ENCODE peak calls at places on chromosomes 16 and 17, in nine cellular contexts. One of them, this sample, is unnamed.

GRCh38 chr16:19167710-19168172 is 299 bp upstream of the SYT17 start:
- DNase-seq in substantia nigra: peak
- DNase-seq in stimulated activated CD4-positive, alpha-beta T cell treated with anti-CD3 and anti-CD28 coated beads, Interleukin-2, amount 100 ng/mL, for 48 hours: peak
- DNase-seq in pons: peak
- DNase-seq in CD4-positive, CD25-positive, alpha-beta regulatory T cell: no peak
- DNase-seq in progenitor cell of endocrine pancreas: peak
- DNase-seq in G401: no peak
- DNase-seq in T-helper 2 cell: peak
- DNase-seq in T-helper 1 cell: no peak
- DNase-seq in this sample: peak

GRCh38 chr17:9644910-9645751 is at the start of gene USP43:
- DNase-seq in substantia nigra: no peak
- DNase-seq in stimulated activated CD4-positive, alpha-beta T cell treated with anti-CD3 and anti-CD28 coated beads, Interleukin-2, amount 100 ng/mL, for 48 hours: no peak
- DNase-seq in pons: no peak
- DNase-seq in CD4-positive, CD25-positive, alpha-beta regulatory T cell: no peak
- DNase-seq in progenitor cell of endocrine pancreas: peak
- DNase-seq in G401: peak
- DNase-seq in T-helper 2 cell: no peak
- DNase-seq in T-helper 1 cell: no peak
- DNase-seq in this sample: peak

GRCh38 chr16:31333686-31334649 is 21.0 kb upstream of the ITGAX start:
- DNase-seq in substantia nigra: no peak
- DNase-seq in stimulated activated CD4-positive, alpha-beta T cell treated with anti-CD3 and anti-CD28 coated beads, Interleukin-2, amount 100 ng/mL, for 48 hours: no peak
- DNase-seq in pons: no peak
- DNase-seq in CD4-positive, CD25-positive, alpha-beta regulatory T cell: no peak
- DNase-seq in progenitor cell of endocrine pancreas: no peak
- DNase-seq in G401: peak
- DNase-seq in T-helper 2 cell: no peak
- DNase-seq in T-helper 1 cell: no peak
- DNase-seq in this sample: no peak

GRCh38 chr16:1152123-1152638 is 725 bp upstream of the CACNA1H start:
- DNase-seq in substantia nigra: no peak
- DNase-seq in stimulated activated CD4-positive, alpha-beta T cell treated with anti-CD3 and anti-CD28 coated beads, Interleukin-2, amount 100 ng/mL, for 48 hours: peak
- DNase-seq in pons: no peak
- DNase-seq in CD4-positive, CD25-positive, alpha-beta regulatory T cell: peak
- DNase-seq in progenitor cell of endocrine pancreas: no peak
- DNase-seq in G401: no peak
- DNase-seq in T-helper 2 cell: peak
- DNase-seq in T-helper 1 cell: peak
- DNase-seq in this sample: peak

GRCh38 chr17:73201215-73202069 is 8.6 kb downstream of the COG1 start:
- DNase-seq in substantia nigra: no peak
- DNase-seq in stimulated activated CD4-positive, alpha-beta T cell treated with anti-CD3 and anti-CD28 coated beads, Interleukin-2, amount 100 ng/mL, for 48 hours: no peak
- DNase-seq in pons: no peak
- DNase-seq in CD4-positive, CD25-positive, alpha-beta regulatory T cell: no peak
- DNase-seq in progenitor cell of endocrine pancreas: no peak
- DNase-seq in G401: no peak
- DNase-seq in T-helper 2 cell: no peak
- DNase-seq in T-helper 1 cell: no peak
- DNase-seq in this sample: no peak

GRCh38 chr16:81808933-81809480 is 29.9 kb downstream of the PLCG2 start:
- DNase-seq in substantia nigra: no peak
- DNase-seq in stimulated activated CD4-positive, alpha-beta T cell treated with anti-CD3 and anti-CD28 coated beads, Interleukin-2, amount 100 ng/mL, for 48 hours: no peak
- DNase-seq in pons: no peak
- DNase-seq in CD4-positive, CD25-positive, alpha-beta regulatory T cell: no peak
- DNase-seq in progenitor cell of endocrine pancreas: no peak
- DNase-seq in G401: no peak
- DNase-seq in T-helper 2 cell: no peak
- DNase-seq in T-helper 1 cell: no peak
- DNase-seq in this sample: no peak

GRCh38 chr17:73492802-73493139 is 151.5 kb downstream of the SDK2 start:
- DNase-seq in substantia nigra: no peak
- DNase-seq in stimulated activated CD4-positive, alpha-beta T cell treated with anti-CD3 and anti-CD28 coated beads, Interleukin-2, amount 100 ng/mL, for 48 hours: no peak
- DNase-seq in pons: no peak
- DNase-seq in CD4-positive, CD25-positive, alpha-beta regulatory T cell: no peak
- DNase-seq in progenitor cell of endocrine pancreas: no peak
- DNase-seq in G401: no peak
- DNase-seq in T-helper 2 cell: no peak
- DNase-seq in T-helper 1 cell: no peak
- DNase-seq in this sample: no peak

GRCh38 chr17:28524476-28525415 is 18.6 kb downstream of the FOXN1 start:
- DNase-seq in substantia nigra: no peak
- DNase-seq in stimulated activated CD4-positive, alpha-beta T cell treated with anti-CD3 and anti-CD28 coated beads, Interleukin-2, amount 100 ng/mL, for 48 hours: no peak
- DNase-seq in pons: no peak
- DNase-seq in CD4-positive, CD25-positive, alpha-beta regulatory T cell: no peak
- DNase-seq in progenitor cell of endocrine pancreas: no peak
- DNase-seq in G401: no peak
- DNase-seq in T-helper 2 cell: no peak
- DNase-seq in T-helper 1 cell: no peak
- DNase-seq in this sample: no peak

GRCh38 chr17:57424777-57425188 is 168.5 kb downstream of the MSI2 start:
- DNase-seq in substantia nigra: no peak
- DNase-seq in stimulated activated CD4-positive, alpha-beta T cell treated with anti-CD3 and anti-CD28 coated beads, Interleukin-2, amount 100 ng/mL, for 48 hours: no peak
- DNase-seq in pons: no peak
- DNase-seq in CD4-positive, CD25-positive, alpha-beta regulatory T cell: no peak
- DNase-seq in progenitor cell of endocrine pancreas: no peak
- DNase-seq in G401: no peak
- DNase-seq in T-helper 2 cell: no peak
- DNase-seq in T-helper 1 cell: no peak
- DNase-seq in this sample: no peak

GRCh38 chr17:45277992-45278391 is 16.1 kb upstream of the SPATA32 start:
- DNase-seq in substantia nigra: no peak
- DNase-seq in stimulated activated CD4-positive, alpha-beta T cell treated with anti-CD3 and anti-CD28 coated beads, Interleukin-2, amount 100 ng/mL, for 48 hours: no peak
- DNase-seq in pons: peak
- DNase-seq in CD4-positive, CD25-positive, alpha-beta regulatory T cell: no peak
- DNase-seq in progenitor cell of endocrine pancreas: no peak
- DNase-seq in G401: no peak
- DNase-seq in T-helper 2 cell: no peak
- DNase-seq in T-helper 1 cell: no peak
- DNase-seq in this sample: no peak

GRCh38 chr16:80277182-80277581 is 263.6 kb upstream of the DYNLRB2 start:
- DNase-seq in substantia nigra: no peak
- DNase-seq in stimulated activated CD4-positive, alpha-beta T cell treated with anti-CD3 and anti-CD28 coated beads, Interleukin-2, amount 100 ng/mL, for 48 hours: no peak
- DNase-seq in pons: no peak
- DNase-seq in CD4-positive, CD25-positive, alpha-beta regulatory T cell: no peak
- DNase-seq in progenitor cell of endocrine pancreas: no peak
- DNase-seq in G401: no peak
- DNase-seq in T-helper 2 cell: no peak
- DNase-seq in T-helper 1 cell: no peak
- DNase-seq in this sample: no peak

GRCh38 chr17:41121742-41122141 is 2.2 kb downstream of the KRTAP4-12 start:
- DNase-seq in substantia nigra: no peak
- DNase-seq in stimulated activated CD4-positive, alpha-beta T cell treated with anti-CD3 and anti-CD28 coated beads, Interleukin-2, amount 100 ng/mL, for 48 hours: no peak
- DNase-seq in pons: no peak
- DNase-seq in CD4-positive, CD25-positive, alpha-beta regulatory T cell: no peak
- DNase-seq in progenitor cell of endocrine pancreas: no peak
- DNase-seq in G401: no peak
- DNase-seq in T-helper 2 cell: no peak
- DNase-seq in T-helper 1 cell: no peak
- DNase-seq in this sample: no peak

GRCh38 chr16:72198021-72198420 is 26.1 kb upstream of the PMFBP1 start:
- DNase-seq in substantia nigra: peak
- DNase-seq in stimulated activated CD4-positive, alpha-beta T cell treated with anti-CD3 and anti-CD28 coated beads, Interleukin-2, amount 100 ng/mL, for 48 hours: no peak
- DNase-seq in pons: peak
- DNase-seq in CD4-positive, CD25-positive, alpha-beta regulatory T cell: no peak
- DNase-seq in progenitor cell of endocrine pancreas: no peak
- DNase-seq in G401: peak
- DNase-seq in T-helper 2 cell: no peak
- DNase-seq in T-helper 1 cell: no peak
- DNase-seq in this sample: no peak

GRCh38 chr17:8957721-8958120 is 7.8 kb downstream of the PIK3R5 start:
- DNase-seq in substantia nigra: no peak
- DNase-seq in stimulated activated CD4-positive, alpha-beta T cell treated with anti-CD3 and anti-CD28 coated beads, Interleukin-2, amount 100 ng/mL, for 48 hours: no peak
- DNase-seq in pons: no peak
- DNase-seq in CD4-positive, CD25-positive, alpha-beta regulatory T cell: no peak
- DNase-seq in progenitor cell of endocrine pancreas: no peak
- DNase-seq in G401: no peak
- DNase-seq in T-helper 2 cell: no peak
- DNase-seq in T-helper 1 cell: no peak
- DNase-seq in this sample: no peak

GRCh38 chr17:48487221-48487620 is 43.6 kb downstream of the HOXB1 start:
- DNase-seq in substantia nigra: no peak
- DNase-seq in stimulated activated CD4-positive, alpha-beta T cell treated with anti-CD3 and anti-CD28 coated beads, Interleukin-2, amount 100 ng/mL, for 48 hours: no peak
- DNase-seq in pons: no peak
- DNase-seq in CD4-positive, CD25-positive, alpha-beta regulatory T cell: no peak
- DNase-seq in progenitor cell of endocrine pancreas: no peak
- DNase-seq in G401: no peak
- DNase-seq in T-helper 2 cell: no peak
- DNase-seq in T-helper 1 cell: no peak
- DNase-seq in this sample: no peak

GRCh38 chr16:3618782-3619166 is 7.4 kb upstream of the SLX4 start:
- DNase-seq in substantia nigra: no peak
- DNase-seq in stimulated activated CD4-positive, alpha-beta T cell treated with anti-CD3 and anti-CD28 coated beads, Interleukin-2, amount 100 ng/mL, for 48 hours: no peak
- DNase-seq in pons: no peak
- DNase-seq in CD4-positive, CD25-positive, alpha-beta regulatory T cell: no peak
- DNase-seq in progenitor cell of endocrine pancreas: no peak
- DNase-seq in G401: no peak
- DNase-seq in T-helper 2 cell: no peak
- DNase-seq in T-helper 1 cell: no peak
- DNase-seq in this sample: no peak

GRCh38 chr17:82228842-82229685 is at the start of gene SLC16A3:
- DNase-seq in substantia nigra: peak
- DNase-seq in stimulated activated CD4-positive, alpha-beta T cell treated with anti-CD3 and anti-CD28 coated beads, Interleukin-2, amount 100 ng/mL, for 48 hours: peak
- DNase-seq in pons: no peak
- DNase-seq in CD4-positive, CD25-positive, alpha-beta regulatory T cell: peak
- DNase-seq in progenitor cell of endocrine pancreas: no peak
- DNase-seq in G401: no peak
- DNase-seq in T-helper 2 cell: no peak
- DNase-seq in T-helper 1 cell: peak
- DNase-seq in this sample: no peak

GRCh38 chr16:58732545-58733247 is 1.4 kb downstream of the GOT2 start:
- DNase-seq in substantia nigra: no peak
- DNase-seq in stimulated activated CD4-positive, alpha-beta T cell treated with anti-CD3 and anti-CD28 coated beads, Interleukin-2, amount 100 ng/mL, for 48 hours: no peak
- DNase-seq in pons: peak
- DNase-seq in CD4-positive, CD25-positive, alpha-beta regulatory T cell: no peak
- DNase-seq in progenitor cell of endocrine pancreas: no peak
- DNase-seq in G401: peak
- DNase-seq in T-helper 2 cell: no peak
- DNase-seq in T-helper 1 cell: no peak
- DNase-seq in this sample: no peak

GRCh38 chr17:82698974-82699442 is 510 bp upstream of the RAB40B start:
- DNase-seq in substantia nigra: no peak
- DNase-seq in stimulated activated CD4-positive, alpha-beta T cell treated with anti-CD3 and anti-CD28 coated beads, Interleukin-2, amount 100 ng/mL, for 48 hours: no peak
- DNase-seq in pons: no peak
- DNase-seq in CD4-positive, CD25-positive, alpha-beta regulatory T cell: no peak
- DNase-seq in progenitor cell of endocrine pancreas: no peak
- DNase-seq in G401: no peak
- DNase-seq in T-helper 2 cell: no peak
- DNase-seq in T-helper 1 cell: no peak
- DNase-seq in this sample: peak

GRCh38 chr17:13784466-13784865 is 182.7 kb upstream of the HS3ST3A1 start:
- DNase-seq in substantia nigra: no peak
- DNase-seq in stimulated activated CD4-positive, alpha-beta T cell treated with anti-CD3 and anti-CD28 coated beads, Interleukin-2, amount 100 ng/mL, for 48 hours: no peak
- DNase-seq in pons: no peak
- DNase-seq in CD4-positive, CD25-positive, alpha-beta regulatory T cell: no peak
- DNase-seq in progenitor cell of endocrine pancreas: no peak
- DNase-seq in G401: no peak
- DNase-seq in T-helper 2 cell: no peak
- DNase-seq in T-helper 1 cell: no peak
- DNase-seq in this sample: no peak

GRCh38 chr17:9090641-9091096 is 69.4 kb downstream of the NTN1 start:
- DNase-seq in substantia nigra: peak
- DNase-seq in stimulated activated CD4-positive, alpha-beta T cell treated with anti-CD3 and anti-CD28 coated beads, Interleukin-2, amount 100 ng/mL, for 48 hours: no peak
- DNase-seq in pons: peak
- DNase-seq in CD4-positive, CD25-positive, alpha-beta regulatory T cell: no peak
- DNase-seq in progenitor cell of endocrine pancreas: no peak
- DNase-seq in G401: peak
- DNase-seq in T-helper 2 cell: no peak
- DNase-seq in T-helper 1 cell: no peak
- DNase-seq in this sample: no peak

GRCh38 chr17:79778504-79779087 is 648 bp downstream of the CBX2 start:
- DNase-seq in substantia nigra: no peak
- DNase-seq in stimulated activated CD4-positive, alpha-beta T cell treated with anti-CD3 and anti-CD28 coated beads, Interleukin-2, amount 100 ng/mL, for 48 hours: no peak
- DNase-seq in pons: no peak
- DNase-seq in CD4-positive, CD25-positive, alpha-beta regulatory T cell: no peak
- DNase-seq in progenitor cell of endocrine pancreas: no peak
- DNase-seq in G401: no peak
- DNase-seq in T-helper 2 cell: no peak
- DNase-seq in T-helper 1 cell: no peak
- DNase-seq in this sample: peak

GRCh38 chr17:36978810-36979584 is 30.2 kb downstream of the AATF start:
- DNase-seq in substantia nigra: no peak
- DNase-seq in stimulated activated CD4-positive, alpha-beta T cell treated with anti-CD3 and anti-CD28 coated beads, Interleukin-2, amount 100 ng/mL, for 48 hours: no peak
- DNase-seq in pons: no peak
- DNase-seq in CD4-positive, CD25-positive, alpha-beta regulatory T cell: no peak
- DNase-seq in progenitor cell of endocrine pancreas: no peak
- DNase-seq in G401: no peak
- DNase-seq in T-helper 2 cell: no peak
- DNase-seq in T-helper 1 cell: no peak
- DNase-seq in this sample: peak